ENCODE peak calls at places on chromosomes 7 and 10, in five cellular contexts. C is fibroblast of lung, T is IMR-90, H is GM23338, X is neuronal stem cell. I is an unnamed sample.

GRCh38 chr10:21929070-21929469 is 74.5 kb downstream of the DNAJC1 start:
- DNase-seq in C (no peak), T (peak; percentile 5), H (no peak), X (no peak), I (peak; percentile 78)

GRCh38 chr7:84058311-84059076 is 136.1 kb downstream of the SEMA3A start:
- DNase-seq in C (peak; percentile 57), T (peak; percentile 79), H (no peak), X (no peak), I (peak; percentile 82)

GRCh38 chr7:26022578-26022977 is 129.4 kb upstream of the NFE2L3 start:
- DNase-seq in C (no peak), T (no peak), H (peak; percentile 30), X (no peak), I (no peak)

GRCh38 chr10:93392111-93392510 is 90.0 kb downstream of the MYOF start:
- DNase-seq in C (no peak), T (peak; percentile 41), H (no peak), X (no peak), I (no peak)

GRCh38 chr10:62264702-62265436 is 3.8 kb downstream of the RTKN2 start:
- DNase-seq in C (peak; percentile 92), T (peak; percentile 92), H (peak; percentile 86), X (peak; percentile 51), I (peak; percentile 95)

GRCh38 chr10:6151087-6151977 is 51.4 kb upstream of the PFKFB3 start:
- DNase-seq in C (peak; percentile 75), T (peak; percentile 69), H (peak; percentile 91), X (no peak), I (no peak)

GRCh38 chr10:126131338-126131737 is 235.0 kb downstream of the FANK1 start:
- DNase-seq in C (peak; percentile 32), T (peak; percentile 31), H (no peak), X (no peak), I (no peak)

GRCh38 chr7:159007308-159008054 is 137.2 kb downstream of the VIPR2 start:
- DNase-seq in C (no peak), T (no peak), H (no peak), X (no peak), I (no peak)

GRCh38 chr10:12720217-12720981 is 281.1 kb downstream of the CCDC3 start:
- DNase-seq in C (peak; percentile 91), T (peak; percentile 97), H (no peak), X (no peak), I (peak; percentile 97)

GRCh38 chr10:96418582-96418981 is 59.8 kb upstream of the OPALIN start:
- DNase-seq in C (no peak), T (no peak), H (no peak), X (no peak), I (no peak)

GRCh38 chr7:78828317-78828716 is 625.1 kb downstream of the MAGI2 start:
- DNase-seq in C (peak; percentile 47), T (peak; percentile 12), H (no peak), X (no peak), I (no peak)

GRCh38 chr10:112985701-112986510 is 35.9 kb downstream of the TCF7L2 start:
- DNase-seq in C (peak; percentile 60), T (peak; percentile 63), H (no peak), X (no peak), I (peak; percentile 63)

GRCh38 chr10:128035557-128035973 is 90.7 kb downstream of the MKI67 start:
- DNase-seq in C (peak; percentile 21), T (no peak), H (peak; percentile 81), X (peak; percentile 41), I (peak; percentile 32)

GRCh38 chr10:70410608-70411007 is 6.7 kb downstream of the EIF4EBP2 start:
- DNase-seq in C (no peak), T (no peak), H (no peak), X (no peak), I (no peak)

GRCh38 chr7:98174334-98175259 is 36.6 kb upstream of the BHLHA15 start:
- DNase-seq in C (no peak), T (no peak), H (no peak), X (no peak), I (no peak)

GRCh38 chr7:22267989-22268615 is 88.9 kb downstream of the RAPGEF5 start:
- DNase-seq in C (no peak), T (no peak), H (no peak), X (no peak), I (no peak)

GRCh38 chr7:41046221-41046761 is 656.6 kb downstream of the INHBA start:
- DNase-seq in C (peak; percentile 58), T (peak; percentile 81), H (no peak), X (no peak), I (no peak)

GRCh38 chr10:122294006-122294405 is 22.9 kb downstream of the BTBD16 start:
- DNase-seq in C (no peak), T (no peak), H (no peak), X (no peak), I (peak; percentile 95)

GRCh38 chr10:86653379-86653778 is 968 bp upstream of the OPN4 start:
- DNase-seq in C (no peak), T (no peak), H (no peak), X (no peak), I (no peak)

GRCh38 chr7:159103382-159104187 is 41.1 kb downstream of the VIPR2 start:
- DNase-seq in C (no peak), T (no peak), H (no peak), X (no peak), I (no peak)

GRCh38 chr10:102467971-102468438 is 16.7 kb upstream of the C10orf95 start:
- DNase-seq in C (no peak), T (no peak), H (no peak), X (no peak), I (no peak)

GRCh38 chr10:118669020-118669766 is 73.7 kb upstream of the PRLHR start:
- DNase-seq in C (peak; percentile 62), T (peak; percentile 52), H (no peak), X (no peak), I (no peak)

GRCh38 chr7:1058821-1059199 is 14.5 kb downstream of the GPR146 start:
- DNase-seq in C (peak; percentile 70), T (peak; percentile 53), H (no peak), X (no peak), I (no peak)

GRCh38 chr10:80945267-80945880 is 407.7 kb downstream of the SH2D4B start:
- DNase-seq in C (no peak), T (no peak), H (peak; percentile 81), X (peak; percentile 23), I (no peak)

GRCh38 chr7:137001041-137001440 is 132.6 kb downstream of the CHRM2 start:
- DNase-seq in C (peak; percentile 57), T (peak; percentile 55), H (no peak), X (no peak), I (no peak)

GRCh38 chr10:79328147-79328701 is 19.0 kb upstream of the PPIF start:
- DNase-seq in C (no peak), T (no peak), H (no peak), X (no peak), I (no peak)

GRCh38 chr7:123538189-123538714 is 3.9 kb upstream of the IQUB start:
- DNase-seq in C (peak; percentile 72), T (peak; percentile 90), H (no peak), X (no peak), I (peak; percentile 70)

DNA sequence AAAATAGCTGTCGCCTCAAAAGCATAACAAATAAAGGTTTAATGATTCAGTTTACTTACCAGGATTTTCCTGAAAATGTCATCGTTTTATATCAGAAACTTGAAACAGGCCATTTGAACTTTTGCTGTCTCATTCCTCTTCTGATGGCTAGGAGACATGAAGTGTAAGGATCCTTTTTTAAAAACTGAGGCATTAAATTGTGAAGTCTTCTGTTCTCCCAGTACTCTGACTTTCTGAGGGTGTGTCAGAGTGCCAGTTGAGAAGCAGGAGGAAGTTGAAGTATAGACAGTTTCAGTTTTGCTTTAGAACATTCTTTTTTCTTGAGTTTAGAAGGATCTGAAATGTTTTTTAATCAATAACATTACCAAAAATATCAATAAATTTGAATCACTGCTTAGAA is at the start of gene SAMD9L:
- DNase-seq in C (peak; percentile 52), T (peak; percentile 28), H (no peak), X (no peak), I (no peak)
- H2AFZ ChIP-seq in C (peak within 1 kb of the TSS; percentile 94), T (peak within 1 kb of the TSS; percentile 80), H (peak within 1 kb of the TSS; percentile 97), X (peak within 1 kb of the TSS; percentile 30), I (peak within 1 kb of the TSS; percentile 72)

GRCh38 chr7:7526006-7526405 is 9.7 kb downstream of the COL28A1 start:
- DNase-seq in C (no peak), T (no peak), H (no peak), X (no peak), I (no peak)

GRCh38 chr7:7524121-7524520 is 11.6 kb downstream of the COL28A1 start:
- DNase-seq in C (no peak), T (no peak), H (no peak), X (no peak), I (no peak)

GRCh38 chr7:7534031-7534430 is 1.6 kb downstream of the COL28A1 start:
- DNase-seq in C (no peak), T (no peak), H (no peak), X (no peak), I (no peak)

GRCh38 chr7:7527047-7527446 is 8.6 kb downstream of the COL28A1 start:
- DNase-seq in C (no peak), T (no peak), H (no peak), X (no peak), I (no peak)

GRCh38 chr7:7529328-7529727 is 6.3 kb downstream of the COL28A1 start:
- DNase-seq in C (no peak), T (no peak), H (no peak), X (no peak), I (no peak)
- H2AFZ ChIP-seq in C (no peak overlapping the region), T (no peak overlapping the region), H (peak overlapping the region; percentile 1), X (peak overlapping the region; percentile 11), I (no peak overlapping the region)

DNA sequence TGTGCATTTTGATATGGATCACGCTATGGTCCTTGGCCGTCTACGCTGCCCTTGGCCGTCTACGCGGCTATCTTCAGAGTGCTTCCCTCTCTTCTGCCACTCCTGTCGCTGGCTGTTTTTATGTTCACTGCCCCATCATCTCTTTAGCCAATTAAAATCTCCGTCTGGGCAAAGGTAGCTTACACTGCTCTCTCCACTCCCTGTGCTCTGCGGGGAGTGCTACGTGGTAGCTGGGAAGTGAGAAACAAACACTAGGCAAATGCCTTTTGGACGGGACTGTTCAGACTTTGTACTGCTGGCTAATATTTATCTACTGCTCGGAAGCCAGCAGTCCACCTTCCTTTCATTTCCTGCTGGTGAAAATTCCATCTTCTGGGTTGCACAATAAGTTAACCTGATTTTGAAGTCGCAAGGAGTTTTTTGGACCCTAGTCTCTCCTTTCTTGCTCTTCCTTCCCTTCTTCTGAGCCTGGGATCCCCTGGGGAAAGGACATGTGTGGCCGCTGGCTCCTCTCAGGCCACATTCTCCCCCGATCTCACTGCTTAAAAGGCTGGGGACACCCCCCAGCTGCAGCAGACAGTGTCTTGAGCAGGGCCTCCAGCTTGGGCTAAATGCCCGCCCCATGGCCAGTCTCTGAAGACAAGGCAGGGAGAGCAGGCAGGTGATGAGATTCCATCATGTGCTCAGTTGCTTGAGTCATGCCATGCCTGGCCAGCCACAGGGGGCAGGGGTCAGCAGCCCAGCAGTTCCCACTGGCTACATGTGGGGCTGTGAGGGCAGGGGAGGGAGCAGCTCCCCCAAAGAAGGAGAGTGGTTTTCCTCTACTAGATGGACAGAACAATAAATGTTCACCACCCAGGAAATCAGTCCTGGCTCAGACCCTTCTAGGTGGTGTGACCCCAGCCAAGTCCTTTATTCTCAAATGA is 25.5 kb upstream of the RBM33 start:
- DNase-seq in C (peak; percentile 27), T (peak; percentile 58), H (peak; percentile 20), X (no peak), I (no peak)
- H2AFZ ChIP-seq in C (no peak overlapping the region), T (no peak overlapping the region), H (peak overlapping the region; percentile 43), X (peak overlapping the region; percentile 55), I (no peak overlapping the region)

DNA sequence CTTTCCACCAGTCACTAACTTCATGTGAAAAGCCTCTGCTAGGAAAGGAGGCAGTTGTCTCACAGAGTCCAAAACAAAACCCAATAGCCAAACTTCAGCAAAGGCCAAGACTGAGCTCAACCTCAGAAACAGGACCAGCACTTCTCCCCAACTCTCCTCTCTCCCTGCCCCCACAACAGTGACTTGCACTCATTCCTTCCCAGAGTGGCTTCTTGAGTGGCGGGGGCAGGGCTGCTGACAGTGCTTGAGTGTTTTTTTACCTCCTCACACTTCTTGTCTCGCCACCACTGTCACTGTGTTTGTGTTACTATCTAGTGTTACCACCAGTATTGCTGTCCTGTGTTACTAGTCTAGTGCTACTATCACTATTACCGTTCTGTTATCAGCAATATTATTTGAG is 206.8 kb downstream of the KLF6 start:
- DNase-seq in C (no peak), T (no peak), H (peak; percentile 11), X (no peak), I (no peak)
- H2AFZ ChIP-seq in C (no peak overlapping the region), T (no peak overlapping the region), H (peak overlapping the region; percentile 84), X (no peak overlapping the region), I (no peak overlapping the region)